ENCODE peak calls at places on chromosomes 11 and 22, in ten cellular contexts. N, S, X, M, A, C, U, J, F and E are unnamed samples.
A peak's percentile ranks its signal among the peaks of the same experiment; 100 is the strongest.

GRCh38 chr11:35014352-35014751 is 97.9 kb downstream of the PDHX start:
- DNase-seq in N (no peak), S (no peak), X (no peak), M (no peak), A (no peak), C (no peak), U (peak; percentile 80), J (no peak), F (no peak), E (no peak)

GRCh38 chr11:93236741-93237675 is 39.2 kb upstream of the SLC36A4 start:
- DNase-seq in N (no peak), S (peak; percentile 52), X (peak; percentile 51), M (peak; percentile 29), A (peak; percentile 61), C (no peak), U (peak; percentile 53), J (no peak), F (no peak), E (no peak)

GRCh38 chr11:41446566-41446965 is 12.9 kb downstream of the LRRC4C start:
- DNase-seq in N (no peak), S (no peak), X (no peak), M (no peak), A (no peak), C (no peak), U (no peak), J (no peak), F (no peak), E (no peak)

GRCh38 chr22:43346521-43346929 is 3.4 kb upstream of the SCUBE1 start:
- DNase-seq in N (peak; percentile 52), S (peak; percentile 87), X (peak; percentile 58), M (peak; percentile 65), A (peak; percentile 55), C (no peak), U (peak; percentile 16), J (peak; percentile 62), F (peak; percentile 44), E (peak; percentile 75)

GRCh38 chr22:36764060-36764459 is 11.9 kb downstream of the IFT27 start:
- DNase-seq in N (no peak), S (peak; percentile 5), X (no peak), M (no peak), A (no peak), C (no peak), U (no peak), J (no peak), F (no peak), E (no peak)

GRCh38 chr11:120289426-120289825 is 35.7 kb upstream of the TLCD5 start:
- DNase-seq in N (no peak), S (no peak), X (no peak), M (no peak), A (no peak), C (no peak), U (no peak), J (no peak), F (no peak), E (no peak)

GRCh38 chr11:67368621-67369020 is 4.8 kb downstream of the CLCF1 start:
- DNase-seq in N (no peak), S (no peak), X (no peak), M (no peak), A (no peak), C (no peak), U (no peak), J (no peak), F (no peak), E (no peak)

GRCh38 chr11:65897020-65897471 is 3.1 kb downstream of the FOSL1 start:
- DNase-seq in N (no peak), S (no peak), X (no peak), M (no peak), A (no peak), C (no peak), U (no peak), J (no peak), F (no peak), E (no peak)

GRCh38 chr22:23068096-23068831 is 2.1 kb upstream of the GNAZ start:
- DNase-seq in N (no peak), S (peak; percentile 15), X (no peak), M (no peak), A (no peak), C (no peak), U (no peak), J (peak; percentile 18), F (peak; percentile 8), E (peak; percentile 43)

GRCh38 chr11:106288988-106289387 is 211.5 kb downstream of the AASDHPPT start:
- DNase-seq in N (no peak), S (no peak), X (no peak), M (no peak), A (no peak), C (no peak), U (no peak), J (no peak), F (no peak), E (no peak)

GRCh38 chr11:75160328-75160757 is 9.4 kb downstream of the SLCO2B1 start:
- DNase-seq in N (no peak), S (no peak), X (no peak), M (no peak), A (no peak), C (no peak), U (no peak), J (no peak), F (no peak), E (no peak)

GRCh38 chr22:30602049-30602448 is 4.9 kb upstream of the TCN2 start:
- DNase-seq in N (no peak), S (peak; percentile 44), X (peak; percentile 63), M (no peak), A (peak; percentile 49), C (no peak), U (peak; percentile 28), J (no peak), F (no peak), E (no peak)

GRCh38 chr11:87284306-87284705 is 246.6 kb downstream of the TMEM135 start:
- DNase-seq in N (no peak), S (no peak), X (no peak), M (no peak), A (no peak), C (no peak), U (no peak), J (no peak), F (no peak), E (no peak)

GRCh38 chr11:116192509-116193206 is 580.1 kb downstream of the BUD13 start:
- DNase-seq in N (no peak), S (no peak), X (no peak), M (no peak), A (no peak), C (no peak), U (no peak), J (no peak), F (no peak), E (no peak)

GRCh38 chr11:71433648-71434450 is 14.3 kb downstream of the DHCR7 start:
- DNase-seq in N (peak; percentile 48), S (no peak), X (no peak), M (no peak), A (no peak), C (no peak), U (no peak), J (peak; percentile 51), F (no peak), E (peak; percentile 74)

GRCh38 chr22:24427500-24428164 is at the start of gene ADORA2A:
- DNase-seq in N (no peak), S (no peak), X (peak; percentile 91), M (no peak), A (peak; percentile 97), C (no peak), U (no peak), J (peak; percentile 38), F (no peak), E (peak; percentile 76)

GRCh38 chr11:115761817-115762216 is 257.6 kb upstream of the CADM1 start:
- DNase-seq in N (no peak), S (no peak), X (no peak), M (no peak), A (no peak), C (no peak), U (no peak), J (no peak), F (no peak), E (no peak)

DNA sequence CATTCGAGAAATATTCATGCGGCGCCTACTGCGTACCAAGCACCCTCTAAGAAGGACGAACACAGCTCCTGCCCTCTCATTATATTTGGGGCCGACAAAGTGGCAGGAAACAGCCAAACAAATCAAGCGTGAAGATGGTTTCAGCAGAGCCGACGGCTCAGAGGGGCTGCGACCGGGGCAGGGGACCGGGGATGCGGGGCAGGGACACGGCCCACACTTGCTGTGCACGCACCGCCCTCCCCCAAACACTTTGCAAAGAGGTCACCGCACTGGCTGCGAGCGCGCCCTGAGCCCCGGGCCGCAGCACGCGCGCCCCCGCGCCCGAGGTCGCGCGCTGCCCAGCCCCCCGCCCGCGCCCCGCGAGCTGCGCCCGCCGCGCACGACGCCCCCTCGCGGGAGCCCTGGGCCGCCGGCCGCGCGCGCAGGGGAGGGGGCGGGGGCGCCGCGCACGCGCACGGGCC is 255 bp upstream of the SYNGR1 start:
- DNase-seq in N (peak; percentile 46), S (no peak), X (no peak), M (peak; percentile 44), A (peak; percentile 81), C (no peak), U (no peak), J (peak; percentile 53), F (no peak), E (peak; percentile 48)
- TF ChIP-seq CTCF in N (no peak), S (no peak), X (no peak), M (no peak), A (no peak), C (no peak), U (no peak), J (no peak), F (no peak), E (no peak)

GRCh38 chr11:126440792-126441514 is 85.5 kb downstream of the ST3GAL4 start:
- DNase-seq in N (peak; percentile 74), S (peak; percentile 92), X (peak; percentile 71), M (peak; percentile 90), A (peak; percentile 75), C (peak; percentile 86), U (peak; percentile 61), J (peak; percentile 73), F (peak; percentile 54), E (peak; percentile 81)
- TF ChIP-seq CTCF in N (peak; percentile 97), S (peak; percentile 98), X (peak; percentile 96), M (peak; percentile 98), A (peak; percentile 95), C (no peak), U (peak; percentile 94), J (peak; percentile 81), F (peak; percentile 98), E (peak; percentile 99)

GRCh38 chr11:44464741-44465140 is 100.7 kb upstream of the CD82 start:
- DNase-seq in N (no peak), S (no peak), X (no peak), M (no peak), A (peak; percentile 35), C (no peak), U (no peak), J (no peak), F (no peak), E (no peak)
- TF ChIP-seq CTCF in N (no peak), S (peak; percentile 48), X (peak; percentile 14), M (peak; percentile 30), A (peak; percentile 59), C (no peak), U (no peak), J (no peak), F (no peak), E (no peak)

DNA sequence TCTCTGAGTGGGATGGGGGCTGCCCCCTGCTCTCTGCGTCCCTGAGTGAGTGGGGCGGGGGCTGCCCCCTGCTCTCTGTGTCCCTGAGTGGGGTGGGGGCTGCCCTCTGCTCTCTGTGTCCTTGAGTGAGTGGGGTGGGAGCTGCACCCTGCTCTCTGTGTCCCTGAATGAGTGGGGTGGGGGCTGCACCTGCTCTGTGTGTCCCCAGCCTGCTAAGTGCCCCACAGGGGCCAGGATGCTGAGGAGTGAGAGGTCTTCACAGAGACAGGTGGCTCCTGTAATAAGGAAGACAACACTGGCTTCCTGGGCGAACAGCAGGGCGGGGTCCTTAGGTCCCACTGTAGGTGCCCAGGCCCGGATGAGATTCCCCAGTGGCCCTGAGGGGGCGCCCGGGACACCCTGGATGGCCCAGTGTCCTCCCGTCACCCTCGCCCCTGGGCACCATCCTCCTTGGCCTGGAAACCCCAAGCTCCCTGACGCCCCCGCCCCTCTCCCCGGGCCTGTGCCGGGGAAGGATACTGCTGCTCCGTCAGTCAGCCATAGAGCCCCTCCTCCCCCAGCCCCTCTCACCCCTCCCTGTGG is 3.8 kb upstream of the CCDC188 start:
- DNase-seq in N (no peak), S (no peak), X (no peak), M (peak; percentile 23), A (no peak), C (no peak), U (no peak), J (no peak), F (no peak), E (no peak)
- TF ChIP-seq CTCF in N (no peak), S (peak; percentile 27), X (peak; percentile 16), M (no peak), A (no peak), C (no peak), U (peak; percentile 13), J (no peak), F (no peak), E (no peak)